ENCODE peak calls at places on chromosomes 5 and 9, in ten cellular contexts. C is cardiac fibroblast, L is right lobe of liver, X is coronary artery, B is A549, V is cardiac muscle cell, F is esophagus squamous epithelium, E is choroid plexus epithelial cell, Z is PC-3, D is uterus. U is an unnamed sample.

GRCh38 chr9:128558431-128559310 is 6.3 kb downstream of the SPTAN1 start:
- DNase-seq in C (peak; percentile 94), L (peak; percentile 85), X (peak; percentile 89), B (peak; percentile 47), V (peak; percentile 93), F (no peak), E (peak; percentile 91), Z (peak; percentile 76), D (peak; percentile 78), U (peak; percentile 96)

GRCh38 chr5:143262393-143263174 is 140.9 kb downstream of the NR3C1 start:
- DNase-seq in C (peak; percentile 98), L (no peak), X (no peak), B (peak; percentile 71), V (peak; percentile 89), F (no peak), E (peak; percentile 97), Z (peak; percentile 76), D (no peak), U (peak; percentile 93)

GRCh38 chr5:911601-912000 is 18.9 kb downstream of the TRIP13 start:
- DNase-seq in C (peak; percentile 90), L (no peak), X (no peak), B (peak; percentile 51), V (peak; percentile 82), F (no peak), E (peak; percentile 52), Z (peak; percentile 77), D (no peak), U (peak; percentile 12)

GRCh38 chr9:97559111-97559514 is 57.6 kb downstream of the TMOD1 start:
- DNase-seq in C (no peak), L (no peak), X (peak; percentile 72), B (no peak), V (no peak), F (no peak), E (no peak), Z (no peak), D (peak; percentile 65), U (no peak)

GRCh38 chr9:99833735-99834134 is 12.1 kb downstream of the NR4A3 start:
- DNase-seq in C (no peak), L (no peak), X (no peak), B (no peak), V (no peak), F (no peak), E (no peak), Z (no peak), D (no peak), U (no peak)

GRCh38 chr9:131273146-131273545 is 3.2 kb downstream of the FAM78A start:
- DNase-seq in C (no peak), L (peak; percentile 49), X (no peak), B (no peak), V (no peak), F (no peak), E (no peak), Z (no peak), D (no peak), U (no peak)

GRCh38 chr5:670396-671270 is 22.5 kb downstream of the TPPP start:
- DNase-seq in C (no peak), L (no peak), X (no peak), B (no peak), V (no peak), F (no peak), E (no peak), Z (no peak), D (no peak), U (no peak)

GRCh38 chr5:43840424-43841232 is 237.6 kb downstream of the NNT start:
- DNase-seq in C (peak; percentile 22), L (no peak), X (no peak), B (no peak), V (no peak), F (no peak), E (no peak), Z (no peak), D (no peak), U (peak; percentile 56)

DNA sequence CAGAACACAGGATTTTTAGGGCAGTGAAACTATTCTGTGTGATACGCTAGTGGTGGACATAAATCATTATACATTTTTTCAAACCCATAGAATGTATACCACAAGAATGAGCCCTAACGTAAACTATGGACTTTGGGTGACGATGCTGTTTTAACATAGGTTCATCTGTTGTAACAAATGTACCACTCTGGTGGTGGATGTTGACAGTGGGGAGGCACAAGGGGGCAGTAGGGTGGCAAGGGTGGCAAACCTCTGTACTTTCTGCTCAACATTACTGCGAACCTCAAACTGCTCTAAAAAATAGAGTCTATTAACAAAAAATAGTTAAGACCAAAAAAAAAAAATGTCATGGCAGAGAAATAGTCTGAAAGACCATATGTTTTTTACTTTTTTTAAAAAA is 9.1 kb upstream of the MVB12B start:
- DNase-seq in C (peak; percentile 16), L (no peak), X (no peak), B (no peak), V (no peak), F (no peak), E (peak; percentile 17), Z (peak; percentile 41), D (no peak), U (no peak)
- TF ChIP-seq CTCF in C (no peak), L (peak; percentile 50), X (no peak), B (no peak), V (peak; percentile 5), F (peak; percentile 48), E (peak; percentile 7), Z (peak; percentile 60), D (no peak), U (no peak)

GRCh38 chr5:40266952-40267351 is 412.8 kb upstream of the PTGER4 start:
- DNase-seq in C (no peak), L (no peak), X (no peak), B (no peak), V (no peak), F (no peak), E (no peak), Z (peak; percentile 43), D (no peak), U (no peak)
- H3K4me3 ChIP-seq in C (no peak overlapping the region), L (no peak overlapping the region), X (no peak overlapping the region), B (no peak overlapping the region), V (no peak overlapping the region), F (no peak overlapping the region), E (no peak overlapping the region), Z (no peak overlapping the region), D (no peak overlapping the region), U (no peak overlapping the region)

DNA sequence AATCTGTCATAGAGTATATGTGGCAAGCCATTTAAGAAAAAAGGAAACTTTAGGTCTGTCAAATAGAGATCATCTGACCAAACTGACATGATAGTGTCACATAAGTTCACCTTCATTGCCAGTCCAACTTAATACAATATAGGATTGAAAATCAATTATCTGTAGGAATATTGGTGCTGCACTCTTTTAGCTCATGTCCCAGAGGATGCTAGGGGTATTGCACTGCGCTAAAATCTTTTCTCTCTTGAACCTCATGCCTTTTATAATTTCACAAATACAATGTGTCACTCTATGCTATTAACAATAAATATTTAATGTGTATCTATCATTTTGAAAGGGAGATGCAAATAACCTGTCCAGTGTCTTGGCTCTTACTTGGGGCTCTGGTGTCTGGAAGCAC is 72.4 kb upstream of the FAM120A start:
- DNase-seq in C (no peak), L (no peak), X (no peak), B (no peak), V (no peak), F (no peak), E (peak; percentile 4), Z (no peak), D (no peak), U (no peak)
- TF ChIP-seq CTCF in C (peak; percentile 34), L (no peak), X (no peak), B (no peak), V (peak; percentile 13), F (peak; percentile 29), E (peak; percentile 44), Z (peak; percentile 28), D (no peak), U (peak; percentile 41)

DNA sequence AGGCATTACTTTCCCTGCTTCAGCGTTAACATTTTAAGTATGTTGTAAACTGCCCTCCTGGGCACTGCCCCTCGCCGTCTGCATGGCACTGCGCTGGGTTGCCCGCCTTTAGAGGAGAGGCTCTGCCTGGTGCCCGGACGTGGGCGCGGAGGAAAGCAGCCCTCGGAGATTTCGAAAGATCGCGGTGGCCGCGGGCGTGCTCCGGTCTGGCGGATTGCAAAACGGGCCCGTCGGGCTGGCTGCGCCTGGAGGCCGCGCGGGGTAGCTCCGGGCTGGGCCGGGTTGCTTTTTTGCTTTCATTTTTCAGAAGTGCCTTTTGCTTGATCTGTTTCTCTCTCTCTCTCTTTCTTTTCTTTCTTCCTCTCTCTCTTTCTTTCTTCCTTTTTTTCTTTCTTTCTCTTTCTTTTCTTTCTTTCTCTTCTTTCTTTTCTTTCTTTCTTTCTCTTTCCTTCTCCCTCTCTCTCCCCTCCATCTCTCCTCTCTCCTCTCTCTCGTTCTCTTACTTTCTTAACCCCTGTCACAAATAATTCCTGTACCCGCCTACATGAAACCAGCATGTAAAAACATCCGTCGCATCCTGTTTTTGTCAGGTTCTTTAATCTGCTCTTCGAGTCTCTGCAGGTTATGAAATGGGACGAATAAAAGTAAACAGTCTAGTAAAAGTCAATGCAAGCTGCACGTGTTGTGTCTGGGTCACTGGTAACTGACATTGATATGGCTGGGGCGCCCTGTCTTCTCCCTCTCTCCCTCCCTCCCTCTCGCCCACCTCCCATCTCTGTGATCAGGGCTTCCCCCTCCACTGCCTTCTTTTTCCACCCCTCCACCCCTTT is 1.7 kb downstream of the FST start:
- DNase-seq in C (peak; percentile 85), L (peak; percentile 87), X (peak; percentile 82), B (peak; percentile 64), V (peak; percentile 90), F (no peak), E (peak; percentile 84), Z (no peak), D (peak; percentile 74), U (peak; percentile 79)
- H3K4me3 ChIP-seq in C (peak overlapping the region; percentile 86), L (peak overlapping the region; percentile 75), X (peak overlapping the region; percentile 82), B (peak overlapping the region; percentile 61), V (peak overlapping the region; percentile 93), F (peak overlapping the region; percentile 39), E (peak overlapping the region; percentile 77), Z (peak overlapping the region; percentile 97), D (peak overlapping the region; percentile 55), U (peak overlapping the region; percentile 99)

DNA sequence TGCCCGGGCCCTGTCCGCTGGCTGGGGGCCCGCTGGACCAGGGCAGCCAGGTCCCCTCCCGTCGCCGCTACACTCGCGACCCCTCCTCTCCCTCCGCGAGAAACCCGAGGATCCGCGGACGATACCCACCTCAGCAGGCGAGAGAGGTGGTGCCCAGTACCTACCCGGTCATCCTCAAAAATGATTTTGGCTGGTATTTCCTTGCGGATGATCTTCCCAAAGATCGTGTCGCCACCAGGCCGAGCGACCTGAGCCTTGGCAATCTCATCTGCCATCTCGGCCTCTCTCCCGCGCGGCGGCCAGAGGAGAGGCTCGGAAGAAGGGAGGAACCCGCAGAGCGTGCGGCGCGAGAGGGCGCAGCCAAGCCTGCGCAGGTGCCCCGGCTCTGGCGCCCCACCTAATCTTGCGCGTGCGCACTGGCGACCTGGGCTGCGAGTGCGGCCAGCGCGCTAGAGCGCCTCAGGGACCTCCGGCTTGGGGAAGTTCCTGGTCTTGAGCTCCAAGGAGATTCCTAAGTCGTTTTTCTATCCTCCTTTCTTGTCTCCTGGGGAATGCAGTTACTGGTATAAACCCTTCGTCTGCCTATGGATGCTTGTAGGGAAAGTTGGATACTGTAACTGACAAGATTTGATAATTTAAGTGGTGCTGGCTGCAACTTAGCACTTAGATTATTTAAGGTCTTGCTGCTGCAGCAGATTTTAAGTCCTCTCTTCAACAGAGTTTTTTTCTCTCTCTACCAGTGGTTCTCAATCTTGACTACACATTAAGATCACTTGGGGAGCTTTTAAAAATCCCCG is at the start of gene HINT1:
- DNase-seq in C (peak; percentile 87), L (peak; percentile 97), X (peak; percentile 89), B (peak; percentile 93), V (peak; percentile 89), F (peak; percentile 62), E (peak; percentile 90), Z (peak; percentile 92), D (peak; percentile 89), U (peak; percentile 85)
- TF ChIP-seq CTCF in C (no peak), L (peak; percentile 0), X (no peak), B (peak; percentile 19), V (peak; percentile 23), F (peak; percentile 8), E (peak; percentile 27), Z (peak; percentile 22), D (peak; percentile 22), U (no peak)

GRCh38 chr9:76297721-76298239 is 96.4 kb downstream of the RFK start:
- DNase-seq in C (peak; percentile 45), L (peak; percentile 22), X (no peak), B (no peak), V (peak; percentile 63), F (no peak), E (peak; percentile 75), Z (no peak), D (peak; percentile 63), U (peak; percentile 77)
- H3K4me3 ChIP-seq in C (no peak overlapping the region), L (no peak overlapping the region), X (peak overlapping the region; percentile 33), B (no peak overlapping the region), V (no peak overlapping the region), F (no peak overlapping the region), E (peak overlapping the region; percentile 33), Z (no peak overlapping the region), D (no peak overlapping the region), U (peak overlapping the region; percentile 28)

U was measured in fibroblast of the aortic adventitia.